ENCODE peak calls at places on chromosomes 11 and 22, in four cellular contexts. V is heart left ventricle, D is endodermal cell, O is H1. W is an unnamed sample.
A peak's percentile ranks its signal among the peaks of the same experiment; 100 is the strongest.

GRCh38 chr11:107606122-107606521 is 15.2 kb downstream of the ELMOD1 start:
- DNase-seq in V (no peak), D (peak; percentile 70), O (no peak), W (no peak)

GRCh38 chr11:111531687-111532364 is 8.7 kb upstream of the LAYN start:
- DNase-seq in V (no peak), D (peak; percentile 57), O (no peak), W (peak; percentile 96)

GRCh38 chr11:92286718-92287117 is 62.1 kb downstream of the FAT3 start:
- DNase-seq in V (no peak), D (no peak), O (no peak), W (no peak)

GRCh38 chr11:67436459-67437081 is 912 bp downstream of the PTPRCAP start:
- DNase-seq in V (no peak), D (peak; percentile 81), O (peak; percentile 70), W (no peak)

GRCh38 chr11:64181506-64182411 is 4.2 kb upstream of the STIP1 start:
- DNase-seq in V (peak; percentile 96), D (peak; percentile 93), O (peak; percentile 68), W (peak; percentile 88)

GRCh38 chr11:67261942-67262681 is 4.2 kb upstream of the GRK2 start:
- DNase-seq in V (peak; percentile 24), D (no peak), O (no peak), W (no peak)

GRCh38 chr11:122076721-122077120 is 39.3 kb downstream of the BLID start:
- DNase-seq in V (no peak), D (no peak), O (no peak), W (no peak)

GRCh38 chr11:114075891-114076441 is 16.5 kb downstream of the ZBTB16 start:
- DNase-seq in V (peak; percentile 56), D (peak; percentile 89), O (peak; percentile 72), W (peak; percentile 35)

GRCh38 chr11:3786781-3787428 is 10.4 kb downstream of the NUP98 start:
- DNase-seq in V (no peak), D (no peak), O (no peak), W (no peak)

GRCh38 chr11:121451982-121452608 is at the start of gene SORL1:
- DNase-seq in V (peak; percentile 78), D (peak; percentile 95), O (peak; percentile 90), W (peak; percentile 38)

GRCh38 chr22:20408891-20409290 is 14.9 kb downstream of the ZNF74 start:
- DNase-seq in V (no peak), D (peak; percentile 20), O (no peak), W (no peak)

GRCh38 chr11:123561046-123561781 is 93.2 kb downstream of the SCN3B start:
- DNase-seq in V (peak; percentile 76), D (peak; percentile 87), O (no peak), W (peak; percentile 31)

GRCh38 chr11:11748706-11749365 is 92.9 kb upstream of the USP47 start:
- DNase-seq in V (no peak), D (no peak), O (no peak), W (peak; percentile 70)

GRCh38 chr11:57650739-57651090 is 1.0 kb upstream of the YPEL4 start:
- DNase-seq in V (no peak), D (no peak), O (no peak), W (peak; percentile 45)

GRCh38 chr22:30224161-30224857 is 22.2 kb downstream of the LIF start:
- DNase-seq in V (no peak), D (no peak), O (no peak), W (peak; percentile 77)

GRCh38 chr11:66420671-66421476 is at the start of gene NPAS4:
- DNase-seq in V (no peak), D (no peak), O (peak; percentile 75), W (no peak)

GRCh38 chr11:88206746-88207145 is 31.5 kb upstream of the RAB38 start:
- DNase-seq in V (no peak), D (no peak), O (no peak), W (peak; percentile 51)

DNA sequence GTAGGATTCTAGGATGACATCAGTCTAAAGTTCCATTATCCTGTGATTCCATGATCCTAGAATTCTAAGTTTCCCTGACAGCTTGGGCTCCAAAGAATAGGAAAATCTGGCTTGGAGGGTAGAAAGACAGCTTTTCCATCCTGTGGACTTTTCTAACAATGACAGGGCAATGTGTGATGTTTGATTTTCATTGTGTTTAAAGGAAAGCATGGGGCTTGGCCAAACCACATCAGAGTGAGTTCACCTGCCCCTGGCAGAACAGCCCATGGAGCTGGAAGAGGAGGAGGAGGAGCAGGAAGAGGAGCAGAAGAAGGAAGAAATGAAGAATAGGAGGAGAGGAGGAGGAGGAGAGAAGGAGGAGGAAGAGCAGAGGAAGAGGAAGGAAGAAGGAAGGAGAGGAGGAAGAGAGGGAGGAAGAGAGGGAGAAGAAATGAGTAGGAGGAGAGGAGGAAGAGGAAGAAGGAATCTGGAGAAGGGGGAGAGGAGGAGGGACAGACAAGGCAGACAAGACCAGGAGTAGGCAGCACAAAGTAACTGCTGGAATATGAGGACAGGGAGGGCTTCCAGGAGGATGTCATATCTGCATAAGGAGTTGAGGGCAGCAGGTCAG is 53.1 kb upstream of the WNT11 start:
- DNase-seq in V (no peak), D (no peak), O (no peak), W (no peak)
- TF ChIP-seq CTCF in V (no peak), D (no peak), O (no peak), W (no peak)

DNA sequence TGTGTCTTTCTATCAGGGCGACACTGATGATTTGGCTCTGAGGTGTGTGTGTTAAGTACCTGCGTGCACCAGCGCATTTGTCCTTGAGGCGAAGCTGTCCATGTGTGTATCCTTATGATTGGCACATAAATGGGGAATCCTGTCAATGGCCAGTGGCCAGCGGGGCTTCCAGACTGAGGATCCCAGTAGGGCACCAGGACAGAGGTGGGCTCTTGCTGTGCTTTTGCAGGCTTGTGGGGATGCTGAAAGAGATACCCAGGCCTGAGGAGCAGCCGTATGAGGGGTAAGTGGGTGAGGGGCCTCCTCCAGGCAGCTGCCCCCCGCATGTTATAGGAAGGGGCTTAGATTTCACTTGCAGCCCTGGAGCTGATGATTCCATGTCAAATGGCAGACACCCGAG is 156.8 kb downstream of the ST3GAL4 start:
- DNase-seq in V (no peak), D (no peak), O (no peak), W (no peak)
- H3K27me3 ChIP-seq in V (no peaks in the 10 kb centered on the region), D (no peaks in the 10 kb centered on the region), O (no peaks in the 10 kb centered on the region), W (no peaks in the 10 kb centered on the region)

DNA sequence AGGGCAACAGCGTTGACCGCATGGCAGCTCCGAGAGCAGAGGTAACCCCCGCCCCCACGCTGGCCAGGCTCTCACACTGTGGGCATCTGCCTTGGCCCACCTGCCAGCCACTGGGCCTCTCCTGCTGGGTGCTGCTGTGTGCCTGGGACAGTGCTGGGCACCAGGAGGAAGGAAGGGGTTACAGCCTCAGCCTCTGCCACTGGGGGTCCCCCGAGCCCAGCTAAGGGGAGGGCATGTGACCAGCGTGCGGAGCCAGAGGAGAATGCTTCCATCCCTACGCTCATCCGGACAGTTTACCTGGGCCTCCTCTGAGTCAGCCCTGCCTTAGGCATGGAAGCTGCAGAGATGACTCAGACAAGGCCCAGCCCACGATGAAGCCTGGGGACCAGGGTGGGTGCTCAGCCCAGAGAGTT is 10.9 kb downstream of the NCF4 start:
- DNase-seq in V (no peak), D (peak; percentile 63), O (no peak), W (peak; percentile 74)
- TF ChIP-seq CTCF in V (no peak), D (peak; percentile 42), O (peak; percentile 44), W (no peak)

DNA sequence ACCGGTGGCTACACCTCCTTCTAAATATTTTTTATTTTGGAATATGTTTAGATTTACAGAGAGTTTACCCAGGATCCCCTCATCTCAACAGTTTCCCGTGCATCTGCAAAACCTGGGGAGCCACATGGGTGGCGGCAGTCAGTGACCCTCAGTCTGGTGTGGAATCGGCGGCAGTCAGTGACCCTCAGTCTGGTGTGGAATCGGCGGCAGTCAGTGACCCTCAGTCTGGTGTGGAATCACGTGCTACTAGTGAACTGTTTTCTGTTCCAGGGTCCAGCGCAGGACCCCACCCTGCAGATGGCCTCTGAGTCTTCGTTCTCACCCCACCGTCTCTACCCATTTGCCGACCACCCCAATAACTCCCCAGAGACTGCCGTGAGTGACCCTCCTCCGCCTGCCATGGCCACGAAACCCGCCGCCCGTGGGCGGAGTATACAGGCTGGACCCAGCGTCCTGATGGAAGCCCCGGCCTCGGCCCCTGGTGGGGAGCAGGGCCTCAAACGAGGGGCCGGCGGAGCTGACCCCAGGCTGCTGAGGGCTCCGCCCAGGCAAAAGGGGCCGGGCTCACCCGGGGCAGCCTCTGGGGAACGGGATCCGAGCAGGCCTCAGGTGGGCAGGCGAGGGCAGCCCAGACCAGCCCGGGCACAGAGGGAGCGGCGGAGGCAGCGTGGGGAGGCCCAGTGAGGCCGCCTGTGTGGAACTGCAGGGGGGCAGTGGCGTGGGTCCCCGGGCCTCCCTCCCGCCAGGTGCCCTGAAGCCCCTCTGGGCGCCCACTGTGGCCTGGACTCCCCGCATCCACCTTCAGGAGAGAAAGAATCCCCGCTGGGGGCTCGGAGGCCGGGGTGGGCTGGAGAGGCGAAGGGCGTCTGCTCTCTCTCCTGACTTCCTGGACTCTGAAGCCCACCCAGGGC is 2.5 kb downstream of the IL17REL start:
- DNase-seq in V (no peak), D (peak; percentile 36), O (peak; percentile 49), W (no peak)
- H3K27me3 ChIP-seq in V (peaks cover 47% of the 10 kb centered on the region), D (peaks cover 51% of the 10 kb centered on the region), O (peaks cover 34% of the 10 kb centered on the region), W (peaks cover 26% of the 10 kb centered on the region)